ENCODE peak calls at places on chromosomes 4 and X, in ten cellular contexts. Q is dermis microvascular lymphatic vessel endothelial cell; T is CD4-positive, alpha-beta T cell; I is effector memory CD8-positive, alpha-beta T cell; R is NCI-H774; J is stimulated activated CD4-positive, alpha-beta T cell treated with anti-CD3 and anti-CD28 coated beads, TNF-alpha, amount 100 ng/mL, for 24 hours; P is heart left ventricle; E is NCI-H1417; C is activated naive CD8-positive, alpha-beta T cell treated with anti-CD3 and anti-CD28 coated beads, Interleukin-2, amount 50 U/mL, for 16 hours; U is breast epithelium. S is an unnamed sample.

GRCh38 chr4:142778908-142779307 is 67.2 kb downstream of the INPP4B start:
- DNase-seq in Q (no peak), T (no peak), I (no peak), R (no peak), J (no peak), P (no peak), E (no peak), C (no peak), U (no peak), S (no peak)

GRCh38 chrX:53831662-53832635 is 145.4 kb upstream of the HUWE1 start:
- DNase-seq in Q (peak; percentile 41), T (peak; percentile 1), I (peak; percentile 30), R (no peak), J (peak; percentile 11), P (no peak), E (peak; percentile 5), C (peak; percentile 0), U (no peak), S (no peak)

GRCh38 chr4:107519057-107519456 is 201.0 kb downstream of the PAPSS1 start:
- DNase-seq in Q (peak; percentile 14), T (no peak), I (no peak), R (no peak), J (no peak), P (no peak), E (no peak), C (no peak), U (no peak), S (no peak)

GRCh38 chr4:150799207-150799606 is 215.9 kb downstream of the LRBA start:
- DNase-seq in Q (peak; percentile 5), T (no peak), I (no peak), R (no peak), J (no peak), P (no peak), E (no peak), C (no peak), U (no peak), S (no peak)

GRCh38 chrX:147917700-147918694 is 6.3 kb downstream of the FMR1 start:
- DNase-seq in Q (peak; percentile 40), T (no peak), I (no peak), R (no peak), J (no peak), P (no peak), E (no peak), C (no peak), U (no peak), S (no peak)

GRCh38 chr4:81459233-81459632 is 12.5 kb downstream of the RASGEF1B start:
- DNase-seq in Q (no peak), T (no peak), I (no peak), R (no peak), J (no peak), P (no peak), E (peak; percentile 72), C (no peak), U (no peak), S (no peak)

GRCh38 chrX:95629737-95630136 is 1054.9 kb upstream of the DIAPH2 start:
- DNase-seq in Q (no peak), T (no peak), I (no peak), R (no peak), J (no peak), P (no peak), E (no peak), C (no peak), U (no peak), S (no peak)

GRCh38 chr4:7000421-7001176 is 42.6 kb upstream of the TADA2B start:
- DNase-seq in Q (no peak), T (no peak), I (no peak), R (no peak), J (no peak), P (no peak), E (no peak), C (no peak), U (no peak), S (no peak)

GRCh38 chrX:17634542-17635207 is 102.6 kb upstream of the SCML1 start:
- DNase-seq in Q (no peak), T (no peak), I (no peak), R (peak; percentile 57), J (no peak), P (no peak), E (peak; percentile 47), C (no peak), U (no peak), S (no peak)

GRCh38 chrX:106331606-106332005 is 163.5 kb downstream of the PWWP3B start:
- DNase-seq in Q (no peak), T (no peak), I (no peak), R (no peak), J (no peak), P (no peak), E (no peak), C (no peak), U (no peak), S (no peak)

GRCh38 chr4:129415001-129415400 is 319.0 kb downstream of the C4orf33 start:
- DNase-seq in Q (no peak), T (no peak), I (no peak), R (no peak), J (no peak), P (no peak), E (no peak), C (no peak), U (no peak), S (no peak)

GRCh38 chrX:145694048-145694447 is 123.6 kb upstream of the SLITRK2 start:
- DNase-seq in Q (no peak), T (no peak), I (no peak), R (no peak), J (no peak), P (no peak), E (no peak), C (no peak), U (no peak), S (no peak)

GRCh38 chr4:146506272-146506671 is 15.5 kb downstream of the SLC10A7 start:
- DNase-seq in Q (no peak), T (no peak), I (no peak), R (no peak), J (no peak), P (no peak), E (no peak), C (no peak), U (no peak), S (no peak)

S was measured in left ventricle myocardium inferior.